ENCODE peak calls at places on chromosomes 11 and 22, in nine cellular contexts. One of them, this sample, is unnamed.

GRCh38 chr22:47166446-47167016 is 404.1 kb downstream of the TBC1D22A start:
- DNase-seq in iPS DF 6.9: no peak
- DNase-seq in mesenchymal stem cell: no peak
- DNase-seq in lower lobe of right lung: peak
- DNase-seq in transverse colon: no peak
- DNase-seq in lower leg skin: no peak
- DNase-seq in pancreas: peak
- DNase-seq in fibroblast of villous mesenchyme: no peak
- DNase-seq in AG04450: no peak
- DNase-seq in this sample: no peak

GRCh38 chr11:127531167-127531566 is 530.6 kb upstream of the KIRREL3 start:
- DNase-seq in transverse colon: no peak
- DNase-seq in AG04450: no peak
- DNase-seq in lower lobe of right lung: no peak
- DNase-seq in fibroblast of villous mesenchyme: no peak
- DNase-seq in lower leg skin: no peak
- DNase-seq in iPS DF 6.9: no peak
- DNase-seq in mesenchymal stem cell: no peak
- DNase-seq in pancreas: no peak
- DNase-seq in this sample: no peak

GRCh38 chr11:120420572-120420971 is 84.4 kb downstream of the ARHGEF12 start:
- DNase-seq in lower leg skin: no peak
- DNase-seq in lower lobe of right lung: no peak
- DNase-seq in AG04450: no peak
- DNase-seq in transverse colon: no peak
- DNase-seq in iPS DF 6.9: no peak
- DNase-seq in mesenchymal stem cell: no peak
- DNase-seq in fibroblast of villous mesenchyme: no peak
- DNase-seq in pancreas: no peak
- DNase-seq in this sample: no peak

GRCh38 chr22:34579519-34579918 is 486.4 kb upstream of the ISX start:
- DNase-seq in transverse colon: no peak
- DNase-seq in AG04450: no peak
- DNase-seq in fibroblast of villous mesenchyme: no peak
- DNase-seq in lower lobe of right lung: no peak
- DNase-seq in mesenchymal stem cell: no peak
- DNase-seq in iPS DF 6.9: no peak
- DNase-seq in lower leg skin: no peak
- DNase-seq in pancreas: no peak
- DNase-seq in this sample: no peak

GRCh38 chr11:9765320-9766101 is 101.6 kb downstream of the SWAP70 start:
- DNase-seq in iPS DF 6.9: no peak
- DNase-seq in pancreas: no peak
- DNase-seq in transverse colon: no peak
- DNase-seq in AG04450: peak
- DNase-seq in mesenchymal stem cell: peak
- DNase-seq in lower leg skin: no peak
- DNase-seq in fibroblast of villous mesenchyme: peak
- DNase-seq in lower lobe of right lung: no peak
- DNase-seq in this sample: peak

GRCh38 chr11:122167100-122167499 is 51.1 kb upstream of the BLID start:
- DNase-seq in AG04450: no peak
- DNase-seq in lower leg skin: no peak
- DNase-seq in pancreas: no peak
- DNase-seq in lower lobe of right lung: no peak
- DNase-seq in fibroblast of villous mesenchyme: peak
- DNase-seq in mesenchymal stem cell: peak
- DNase-seq in transverse colon: no peak
- DNase-seq in iPS DF 6.9: no peak
- DNase-seq in this sample: peak

GRCh38 chr11:65766535-65766934 is 14.2 kb downstream of the AP5B1 start:
- DNase-seq in pancreas: no peak
- DNase-seq in AG04450: no peak
- DNase-seq in mesenchymal stem cell: peak
- DNase-seq in transverse colon: no peak
- DNase-seq in iPS DF 6.9: no peak
- DNase-seq in lower lobe of right lung: no peak
- DNase-seq in lower leg skin: no peak
- DNase-seq in fibroblast of villous mesenchyme: peak
- DNase-seq in this sample: peak

GRCh38 chr11:45651841-45652745 is 13.3 kb downstream of the CHST1 start:
- DNase-seq in pancreas: no peak
- DNase-seq in lower lobe of right lung: no peak
- DNase-seq in mesenchymal stem cell: no peak
- DNase-seq in iPS DF 6.9: no peak
- DNase-seq in transverse colon: no peak
- DNase-seq in lower leg skin: no peak
- DNase-seq in fibroblast of villous mesenchyme: no peak
- DNase-seq in AG04450: no peak
- DNase-seq in this sample: no peak

GRCh38 chr11:47004595-47005033 is 68.1 kb downstream of the CSTPP1 start:
- DNase-seq in mesenchymal stem cell: peak
- DNase-seq in iPS DF 6.9: no peak
- DNase-seq in fibroblast of villous mesenchyme: peak
- DNase-seq in lower leg skin: peak
- DNase-seq in pancreas: peak
- DNase-seq in lower lobe of right lung: peak
- DNase-seq in transverse colon: peak
- DNase-seq in AG04450: peak
- DNase-seq in this sample: peak

GRCh38 chr11:58394195-58394594 is 12.5 kb downstream of the OR5B3 start:
- DNase-seq in lower leg skin: no peak
- DNase-seq in transverse colon: no peak
- DNase-seq in lower lobe of right lung: no peak
- DNase-seq in iPS DF 6.9: no peak
- DNase-seq in pancreas: no peak
- DNase-seq in mesenchymal stem cell: peak
- DNase-seq in fibroblast of villous mesenchyme: peak
- DNase-seq in AG04450: peak
- DNase-seq in this sample: peak

GRCh38 chr11:19519912-19520641 is 192.6 kb upstream of the NAV2 start:
- DNase-seq in pancreas: no peak
- DNase-seq in transverse colon: no peak
- DNase-seq in lower lobe of right lung: no peak
- DNase-seq in AG04450: no peak
- DNase-seq in mesenchymal stem cell: peak
- DNase-seq in fibroblast of villous mesenchyme: peak
- DNase-seq in iPS DF 6.9: no peak
- DNase-seq in lower leg skin: no peak
- DNase-seq in this sample: no peak

GRCh38 chr22:45602004-45602733 is 69.5 kb upstream of the ATXN10 start:
- DNase-seq in iPS DF 6.9: no peak
- DNase-seq in lower leg skin: no peak
- DNase-seq in mesenchymal stem cell: no peak
- DNase-seq in fibroblast of villous mesenchyme: no peak
- DNase-seq in lower lobe of right lung: peak
- DNase-seq in AG04450: no peak
- DNase-seq in pancreas: no peak
- DNase-seq in transverse colon: no peak
- DNase-seq in this sample: no peak
- H3K4me3 ChIP-seq in iPS DF 6.9: no peak
- H3K4me3 ChIP-seq in lower leg skin: no peak
- H3K4me3 ChIP-seq in mesenchymal stem cell: no peak
- H3K4me3 ChIP-seq in fibroblast of villous mesenchyme: no peak
- H3K4me3 ChIP-seq in lower lobe of right lung: no peak
- H3K4me3 ChIP-seq in AG04450: no peak
- H3K4me3 ChIP-seq in pancreas: no peak
- H3K4me3 ChIP-seq in transverse colon: no peak
- H3K4me3 ChIP-seq in this sample: no peak

GRCh38 chr22:41996826-41997225 is 1.8 kb upstream of the WBP2NL start:
- DNase-seq in AG04450: no peak
- DNase-seq in iPS DF 6.9: no peak
- DNase-seq in fibroblast of villous mesenchyme: no peak
- DNase-seq in mesenchymal stem cell: no peak
- DNase-seq in transverse colon: no peak
- DNase-seq in pancreas: no peak
- DNase-seq in lower leg skin: no peak
- DNase-seq in lower lobe of right lung: no peak
- DNase-seq in this sample: no peak

GRCh38 chr22:41998361-41999261 is at the start of gene WBP2NL:
- DNase-seq in fibroblast of villous mesenchyme: peak
- DNase-seq in AG04450: peak
- DNase-seq in lower leg skin: peak
- DNase-seq in mesenchymal stem cell: no peak
- DNase-seq in transverse colon: peak
- DNase-seq in iPS DF 6.9: no peak
- DNase-seq in lower lobe of right lung: peak
- DNase-seq in pancreas: peak
- DNase-seq in this sample: peak

GRCh38 chr22:41994506-41994905 is 4.1 kb upstream of the WBP2NL start:
- DNase-seq in lower lobe of right lung: no peak
- DNase-seq in AG04450: no peak
- DNase-seq in transverse colon: no peak
- DNase-seq in pancreas: no peak
- DNase-seq in iPS DF 6.9: no peak
- DNase-seq in lower leg skin: no peak
- DNase-seq in mesenchymal stem cell: no peak
- DNase-seq in fibroblast of villous mesenchyme: no peak
- DNase-seq in this sample: no peak

GRCh38 chr22:41992496-41992895 is 6.1 kb upstream of the WBP2NL start:
- DNase-seq in mesenchymal stem cell: no peak
- DNase-seq in fibroblast of villous mesenchyme: no peak
- DNase-seq in lower leg skin: no peak
- DNase-seq in lower lobe of right lung: no peak
- DNase-seq in transverse colon: no peak
- DNase-seq in iPS DF 6.9: no peak
- DNase-seq in pancreas: no peak
- DNase-seq in AG04450: no peak
- DNase-seq in this sample: no peak

GRCh38 chr22:41995211-41995610 is 3.4 kb upstream of the WBP2NL start:
- DNase-seq in lower lobe of right lung: no peak
- DNase-seq in fibroblast of villous mesenchyme: no peak
- DNase-seq in transverse colon: no peak
- DNase-seq in pancreas: no peak
- DNase-seq in lower leg skin: no peak
- DNase-seq in mesenchymal stem cell: no peak
- DNase-seq in iPS DF 6.9: no peak
- DNase-seq in AG04450: no peak
- DNase-seq in this sample: no peak
- H3K4me3 ChIP-seq in lower lobe of right lung: no peak
- H3K4me3 ChIP-seq in fibroblast of villous mesenchyme: no peak
- H3K4me3 ChIP-seq in transverse colon: no peak
- H3K4me3 ChIP-seq in pancreas: no peak
- H3K4me3 ChIP-seq in lower leg skin: no peak
- H3K4me3 ChIP-seq in mesenchymal stem cell: no peak
- H3K4me3 ChIP-seq in iPS DF 6.9: no peak
- H3K4me3 ChIP-seq in AG04450: no peak
- H3K4me3 ChIP-seq in this sample: no peak

GRCh38 chr11:73058989-73059674 is 83.0 kb downstream of the FCHSD2 start:
- DNase-seq in lower leg skin: no peak
- DNase-seq in iPS DF 6.9: no peak
- DNase-seq in transverse colon: no peak
- DNase-seq in lower lobe of right lung: no peak
- DNase-seq in pancreas: no peak
- DNase-seq in fibroblast of villous mesenchyme: no peak
- DNase-seq in AG04450: no peak
- DNase-seq in mesenchymal stem cell: no peak
- DNase-seq in this sample: no peak

GRCh38 chr11:73059915-73060314 is 82.2 kb downstream of the FCHSD2 start:
- DNase-seq in iPS DF 6.9: no peak
- DNase-seq in transverse colon: no peak
- DNase-seq in lower leg skin: no peak
- DNase-seq in AG04450: no peak
- DNase-seq in pancreas: no peak
- DNase-seq in mesenchymal stem cell: no peak
- DNase-seq in lower lobe of right lung: no peak
- DNase-seq in fibroblast of villous mesenchyme: no peak
- DNase-seq in this sample: no peak

GRCh38 chr11:73055655-73056354 is 86.3 kb downstream of the FCHSD2 start:
- DNase-seq in AG04450: no peak
- DNase-seq in fibroblast of villous mesenchyme: no peak
- DNase-seq in iPS DF 6.9: no peak
- DNase-seq in transverse colon: no peak
- DNase-seq in lower lobe of right lung: no peak
- DNase-seq in mesenchymal stem cell: no peak
- DNase-seq in pancreas: no peak
- DNase-seq in lower leg skin: no peak
- DNase-seq in this sample: no peak

GRCh38 chr11:73053964-73054363 is 88.2 kb downstream of the FCHSD2 start:
- DNase-seq in AG04450: no peak
- DNase-seq in iPS DF 6.9: no peak
- DNase-seq in pancreas: no peak
- DNase-seq in fibroblast of villous mesenchyme: peak
- DNase-seq in transverse colon: no peak
- DNase-seq in mesenchymal stem cell: peak
- DNase-seq in lower leg skin: no peak
- DNase-seq in lower lobe of right lung: no peak
- DNase-seq in this sample: no peak

GRCh38 chr11:73055002-73055401 is 87.1 kb downstream of the FCHSD2 start:
- DNase-seq in AG04450: no peak
- DNase-seq in mesenchymal stem cell: no peak
- DNase-seq in lower leg skin: no peak
- DNase-seq in fibroblast of villous mesenchyme: no peak
- DNase-seq in transverse colon: no peak
- DNase-seq in pancreas: no peak
- DNase-seq in iPS DF 6.9: no peak
- DNase-seq in lower lobe of right lung: no peak
- DNase-seq in this sample: no peak
- H3K4me3 ChIP-seq in AG04450: no peak
- H3K4me3 ChIP-seq in mesenchymal stem cell: no peak
- H3K4me3 ChIP-seq in lower leg skin: no peak
- H3K4me3 ChIP-seq in fibroblast of villous mesenchyme: no peak
- H3K4me3 ChIP-seq in transverse colon: no peak
- H3K4me3 ChIP-seq in pancreas: no peak
- H3K4me3 ChIP-seq in iPS DF 6.9: no peak
- H3K4me3 ChIP-seq in lower lobe of right lung: no peak
- H3K4me3 ChIP-seq in this sample: no peak

GRCh38 chr11:62150887-62151736 is 27.3 kb downstream of the INCENP start:
- DNase-seq in pancreas: no peak
- DNase-seq in mesenchymal stem cell: no peak
- DNase-seq in fibroblast of villous mesenchyme: no peak
- DNase-seq in iPS DF 6.9: no peak
- DNase-seq in lower lobe of right lung: no peak
- DNase-seq in transverse colon: no peak
- DNase-seq in lower leg skin: no peak
- DNase-seq in AG04450: no peak
- DNase-seq in this sample: no peak
- H3K4me3 ChIP-seq in pancreas: no peak
- H3K4me3 ChIP-seq in mesenchymal stem cell: no peak
- H3K4me3 ChIP-seq in fibroblast of villous mesenchyme: no peak
- H3K4me3 ChIP-seq in iPS DF 6.9: no peak
- H3K4me3 ChIP-seq in lower lobe of right lung: no peak
- H3K4me3 ChIP-seq in transverse colon: no peak
- H3K4me3 ChIP-seq in lower leg skin: no peak
- H3K4me3 ChIP-seq in AG04450: no peak
- H3K4me3 ChIP-seq in this sample: no peak